ENCODE peak calls at places on chromosomes 4 and X, in five cellular contexts. O is DMS153; L is amygdala; M is effector CD4-positive, alpha-beta T cell; G is non-pigmented ciliary epithelial cell. I is an unnamed sample.
A peak's percentile ranks its signal among the peaks of the same experiment; 100 is the strongest.

GRCh38 chr4:121980643-121981042 is 28.8 kb upstream of the TRPC3 start:
- DNase-seq in O (no peak), L (no peak), M (no peak), G (no peak), I (peak; percentile 56)

GRCh38 chrX:40086569-40087335 is 11.0 kb downstream of the BCOR start:
- DNase-seq in O (peak; percentile 32), L (no peak), M (no peak), G (no peak), I (peak; percentile 59)

GRCh38 chr4:180240670-180241069 is 2002.5 kb upstream of the TENM3 start:
- DNase-seq in O (no peak), L (no peak), M (no peak), G (no peak), I (no peak)

GRCh38 chrX:78769356-78769755 is 21.8 kb downstream of the LPAR4 start:
- DNase-seq in O (no peak), L (no peak), M (no peak), G (no peak), I (no peak)

GRCh38 chr4:95410387-95411005 is 138.3 kb downstream of the UNC5C start:
- DNase-seq in O (no peak), L (no peak), M (no peak), G (no peak), I (no peak)

GRCh38 chr4:81418572-81418971 is 53.1 kb downstream of the RASGEF1B start:
- DNase-seq in O (no peak), L (no peak), M (no peak), G (no peak), I (no peak)

GRCh38 chrX:133655262-133655913 is 240.1 kb upstream of the GPC4 start:
- DNase-seq in O (no peak), L (no peak), M (no peak), G (no peak), I (no peak)

GRCh38 chrX:95382799-95383198 is 1301.8 kb upstream of the DIAPH2 start:
- DNase-seq in O (no peak), L (no peak), M (no peak), G (no peak), I (peak; percentile 6)

GRCh38 chr4:41748074-41748787 is at the start of gene PHOX2B:
- DNase-seq in O (no peak), L (no peak), M (no peak), G (no peak), I (no peak)

GRCh38 chr4:169208090-169208455 is 62.7 kb downstream of the SH3RF1 start:
- DNase-seq in O (no peak), L (no peak), M (no peak), G (no peak), I (no peak)

GRCh38 chr4:59825104-59825503 is 1375.0 kb upstream of the ADGRL3 start:
- DNase-seq in O (no peak), L (no peak), M (no peak), G (no peak), I (no peak)

GRCh38 chr4:82785248-82786003 is 13.2 kb downstream of the SCD5 start:
- DNase-seq in O (peak; percentile 28), L (no peak), M (no peak), G (peak; percentile 87), I (peak; percentile 70)

GRCh38 chr4:67723949-67724348 is 23.0 kb upstream of the UBA6 start:
- DNase-seq in O (no peak), L (no peak), M (no peak), G (no peak), I (no peak)

GRCh38 chrX:46737041-46737440 is 21.9 kb downstream of the SLC9A7 start:
- DNase-seq in O (no peak), L (no peak), M (no peak), G (no peak), I (no peak)

GRCh38 chr4:139585468-139585867 is 29.4 kb upstream of the SETD7 start:
- DNase-seq in O (no peak), L (no peak), M (no peak), G (no peak), I (no peak)

GRCh38 chrX:124805486-124805885 is 459.1 kb downstream of the SH2D1A start:
- DNase-seq in O (no peak), L (no peak), M (no peak), G (no peak), I (no peak)

GRCh38 chrX:14777484-14777883 is 95.4 kb downstream of the FANCB start:
- DNase-seq in O (no peak), L (no peak), M (no peak), G (no peak), I (peak; percentile 1)

GRCh38 chrX:140050906-140051305 is 85.6 kb upstream of the CXorf66 start:
- DNase-seq in O (no peak), L (no peak), M (no peak), G (peak; percentile 4), I (no peak)

GRCh38 chr4:122346036-122346435 is 32.8 kb upstream of the ADAD1 start:
- DNase-seq in O (no peak), L (no peak), M (no peak), G (no peak), I (no peak)

GRCh38 chr4:100483796-100484195 is 34.0 kb downstream of the EMCN start:
- DNase-seq in O (no peak), L (no peak), M (no peak), G (no peak), I (no peak)

GRCh38 chr4:94532016-94532789 is 80.5 kb downstream of the PDLIM5 start:
- DNase-seq in O (no peak), L (no peak), M (no peak), G (no peak), I (peak; percentile 48)

GRCh38 chr4:158787718-158788441 is 19.1 kb downstream of the FNIP2 start:
- DNase-seq in O (no peak), L (no peak), M (no peak), G (no peak), I (no peak)

GRCh38 chr4:73315091-73315490 is 56.5 kb upstream of the ANKRD17 start:
- DNase-seq in O (no peak), L (no peak), M (no peak), G (no peak), I (peak; percentile 78)